ENCODE peak calls at places on chromosomes 1 and 21, in six cellular contexts. F is right cardiac atrium, S is sciatic nerve, Q is HFFc6, Y is fibroblast of gingiva, L is AG08396. O is an unnamed sample.

GRCh38 chr1:223486366-223486765 is 93.2 kb downstream of the CCDC185 start:
- DNase-seq in L (no peak), Y (no peak), S (no peak), F (no peak), Q (no peak), O (no peak)

GRCh38 chr1:32768110-32768857 is 48.9 kb downstream of the YARS1 start:
- DNase-seq in Y (no peak), S (no peak), F (peak; percentile 26), L (no peak), Q (no peak), O (no peak)

GRCh38 chr21:45867671-45868081 is 113.9 kb upstream of the COL6A1 start:
- DNase-seq in F (no peak), Y (no peak), S (peak; percentile 45), Q (no peak), L (no peak), O (no peak)

GRCh38 chr21:29299046-29299905 is 554 bp downstream of the BACH1 start:
- DNase-seq in Q (peak; percentile 34), S (peak; percentile 80), Y (peak; percentile 53), L (peak; percentile 78), F (peak; percentile 84), O (peak; percentile 88)

GRCh38 chr1:164983023-164983650 is 373.4 kb downstream of the LMX1A start:
- DNase-seq in F (no peak), Y (no peak), L (no peak), Q (no peak), S (no peak), O (no peak)

GRCh38 chr1:198411240-198411639 is 129.2 kb downstream of the ATP6V1G3 start:
- DNase-seq in Q (no peak), F (no peak), Y (no peak), S (no peak), L (no peak), O (no peak)

GRCh38 chr1:66732407-66733166 is 19.7 kb upstream of the DYNLT5 start:
- DNase-seq in L (no peak), Q (peak; percentile 38), F (no peak), Y (no peak), S (no peak), O (no peak)

GRCh38 chr1:94602802-94603625 is 61.5 kb upstream of the F3 start:
- DNase-seq in Y (no peak), Q (no peak), F (no peak), L (no peak), S (no peak), O (no peak)

GRCh38 chr1:235012436-235013210 is 116.0 kb downstream of the TOMM20 start:
- DNase-seq in F (no peak), S (peak; percentile 47), L (no peak), Y (peak; percentile 26), Q (no peak), O (no peak)

GRCh38 chr1:94068096-94068830 is 52.7 kb downstream of the ABCA4 start:
- DNase-seq in S (no peak), F (no peak), L (no peak), Q (peak; percentile 47), Y (no peak), O (no peak)

O was measured in Right ventricle myocardium inferior.